ENCODE peak calls at places on chromosomes 3 and 15, in ten cellular contexts. K is GM23248, H is IMR-90, F is GM12878, I is mammary epithelial cell, Y is hepatocyte, S is PC-3, Z is HCT116, G is fibroblast of lung, X is osteoblast. D is an unnamed sample.

GRCh38 chr3:70312336-70312735 is at the start of gene MDFIC2:
- DNase-seq in K (no peak), H (no peak), F (no peak), I (no peak), Y (no peak), S (no peak), Z (no peak), G (no peak), X (peak; percentile 4), D (no peak)

GRCh38 chr3:30282052-30282708 is 324.2 kb upstream of the TGFBR2 start:
- DNase-seq in K (peak; percentile 96), H (peak; percentile 93), F (no peak), I (peak; percentile 85), Y (no peak), S (peak; percentile 89), Z (peak; percentile 91), G (peak; percentile 64), X (peak; percentile 83), D (no peak)

GRCh38 chr3:180631317-180631716 is 29.4 kb downstream of the TTC14 start:
- DNase-seq in K (peak; percentile 16), H (no peak), F (no peak), I (no peak), Y (no peak), S (no peak), Z (no peak), G (no peak), X (no peak), D (no peak)

GRCh38 chr3:164451083-164451910 is 627.0 kb downstream of the SI start:
- DNase-seq in K (peak; percentile 31), H (no peak), F (no peak), I (no peak), Y (no peak), S (no peak), Z (no peak), G (no peak), X (no peak), D (no peak)

GRCh38 chr15:26201177-26201858 is 338.2 kb upstream of the ATP10A start:
- DNase-seq in K (no peak), H (no peak), F (no peak), I (no peak), Y (no peak), S (no peak), Z (no peak), G (no peak), X (no peak), D (no peak)

GRCh38 chr15:34944946-34945345 is 24.6 kb downstream of the AQR start:
- DNase-seq in K (peak; percentile 9), H (no peak), F (no peak), I (no peak), Y (no peak), S (no peak), Z (no peak), G (no peak), X (no peak), D (no peak)

GRCh38 chr3:95750097-95750496 is 1064.3 kb upstream of the EPHA6 start:
- DNase-seq in K (no peak), H (no peak), F (no peak), I (no peak), Y (no peak), S (no peak), Z (no peak), G (no peak), X (no peak), D (no peak)

GRCh38 chr3:10339376-10339955 is 18.6 kb upstream of the SEC13 start:
- DNase-seq in K (no peak), H (no peak), F (no peak), I (no peak), Y (no peak), S (no peak), Z (no peak), G (no peak), X (peak; percentile 77), D (no peak)

DNA sequence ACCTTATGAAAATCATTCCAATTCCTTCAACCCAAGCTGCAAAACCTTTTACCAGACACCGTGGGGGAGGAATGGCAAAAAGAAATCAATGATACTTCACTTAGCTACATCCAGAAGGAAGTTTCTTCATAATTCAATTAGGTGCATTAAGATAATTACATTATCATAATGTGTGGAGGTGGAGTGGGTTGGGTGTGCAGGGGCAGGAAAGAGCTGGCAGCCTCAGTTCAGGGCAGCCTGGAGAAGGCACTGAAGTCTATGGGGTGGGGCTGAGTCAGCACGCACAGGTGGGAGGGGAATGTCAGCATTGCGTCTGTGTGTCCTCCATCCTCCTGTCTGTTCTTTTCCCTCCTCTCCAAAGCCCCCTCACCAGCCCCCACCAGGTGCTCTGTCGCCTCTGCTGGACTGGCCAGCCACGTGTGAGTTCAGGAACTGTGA is 278.8 kb downstream of the GABRG3 start:
- DNase-seq in K (no peak), H (no peak), F (no peak), I (no peak), Y (no peak), S (no peak), Z (no peak), G (no peak), X (no peak), D (no peak)
- H3K9me3 ChIP-seq in K (no peaks in the 10 kb centered on the region), H (peaks cover 38% of the 10 kb centered on the region), F (no peaks in the 10 kb centered on the region), I (peaks cover 46% of the 10 kb centered on the region), Y (no peaks in the 10 kb centered on the region), S (no peaks in the 10 kb centered on the region), Z (peaks cover 5% of the 10 kb centered on the region), G (no peaks in the 10 kb centered on the region), X (no peaks in the 10 kb centered on the region), D (no peaks in the 10 kb centered on the region)

GRCh38 chr3:112802338-112802737 is 44.3 kb downstream of the CD200R1L start:
- DNase-seq in K (no peak), H (no peak), F (no peak), I (no peak), Y (no peak), S (no peak), Z (no peak), G (no peak), X (no peak), D (no peak)

GRCh38 chr3:112794622-112795172 is 52.0 kb downstream of the CD200R1L start:
- DNase-seq in K (no peak), H (no peak), F (no peak), I (no peak), Y (peak; percentile 26), S (no peak), Z (no peak), G (no peak), X (no peak), D (no peak)

GRCh38 chr3:112803472-112803871 is 43.2 kb downstream of the CD200R1L start:
- DNase-seq in K (no peak), H (no peak), F (no peak), I (no peak), Y (no peak), S (no peak), Z (no peak), G (no peak), X (no peak), D (no peak)

DNA sequence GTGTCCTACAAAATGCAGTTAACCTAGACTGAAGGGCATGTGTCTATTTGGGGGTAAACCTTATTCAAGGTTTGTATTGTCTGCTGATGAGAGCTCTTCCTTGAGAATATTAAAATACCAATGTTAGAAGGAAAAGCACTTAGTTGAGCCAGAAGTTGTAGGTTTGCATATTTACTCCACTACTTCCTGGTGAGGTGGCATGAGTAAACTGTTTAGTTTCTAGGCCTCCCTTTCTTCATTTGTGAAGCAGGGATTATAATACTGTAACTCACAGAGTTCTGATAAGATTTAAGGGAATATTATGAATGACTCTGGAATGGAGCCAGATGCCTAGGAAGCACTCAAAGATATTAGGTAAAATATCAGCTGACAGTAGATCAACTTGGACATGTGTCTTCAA is 46.7 kb downstream of the CD200R1L start:
- DNase-seq in K (peak; percentile 38), H (peak; percentile 36), F (no peak), I (no peak), Y (no peak), S (peak; percentile 79), Z (no peak), G (no peak), X (no peak), D (no peak)
- H2AFZ ChIP-seq in K (peak overlapping the region; percentile 77), H (no peak overlapping the region), F (no peak overlapping the region), I (peak overlapping the region; percentile 16), Y (no peak overlapping the region), S (peak overlapping the region; percentile 56), Z (no peak overlapping the region), G (peak overlapping the region; percentile 27), X (peak overlapping the region; percentile 26), D (peak overlapping the region; percentile 37)

GRCh38 chr3:66898155-66898554 is 100.0 kb upstream of the KBTBD8 start:
- DNase-seq in K (no peak), H (no peak), F (no peak), I (no peak), Y (no peak), S (no peak), Z (no peak), G (no peak), X (no peak), D (peak; percentile 29)
- H3K9me3 ChIP-seq in K (no peaks in the 10 kb centered on the region), H (peaks cover 3% of the 10 kb centered on the region), F (no peaks in the 10 kb centered on the region), I (peaks cover 3% of the 10 kb centered on the region), Y (no peaks in the 10 kb centered on the region), S (no peaks in the 10 kb centered on the region), Z (no peaks in the 10 kb centered on the region), G (no peaks in the 10 kb centered on the region), X (no peaks in the 10 kb centered on the region), D (no peaks in the 10 kb centered on the region)

DNA sequence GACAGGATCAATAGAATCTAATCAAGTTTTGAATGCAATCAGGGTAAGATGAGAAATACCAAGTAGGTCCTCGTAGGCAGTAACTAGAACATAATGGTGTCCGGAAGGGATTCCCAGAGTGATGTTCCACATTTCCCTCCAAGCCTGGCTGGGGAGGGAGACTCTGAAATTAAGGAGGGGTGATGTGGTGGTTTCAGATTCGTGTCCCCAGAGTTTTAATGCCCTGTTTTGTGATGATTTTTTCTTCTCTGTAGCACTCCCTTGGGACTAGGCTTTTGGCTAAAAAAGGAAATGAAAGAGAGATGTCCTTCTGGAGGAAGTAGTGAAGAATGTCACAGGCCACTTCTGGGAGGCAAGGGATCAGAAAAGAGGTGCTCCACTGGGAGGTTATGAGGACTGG is 108.3 kb upstream of the CACNA2D3 start:
- DNase-seq in K (no peak), H (no peak), F (no peak), I (no peak), Y (no peak), S (no peak), Z (no peak), G (no peak), X (no peak), D (no peak)
- H2AFZ ChIP-seq in K (no peak overlapping the region), H (no peak overlapping the region), F (no peak overlapping the region), I (no peak overlapping the region), Y (no peak overlapping the region), S (no peak overlapping the region), Z (no peak overlapping the region), G (no peak overlapping the region), X (no peak overlapping the region), D (no peak overlapping the region)

GRCh38 chr3:138642927-138643253 is 34.3 kb downstream of the FAIM start:
- DNase-seq in K (no peak), H (no peak), F (no peak), I (no peak), Y (no peak), S (no peak), Z (no peak), G (no peak), X (no peak), D (no peak)
- H3K9me3 ChIP-seq in K (no peaks in the 10 kb centered on the region), H (peaks cover 11% of the 10 kb centered on the region), F (peaks cover 3% of the 10 kb centered on the region), I (peaks cover 4% of the 10 kb centered on the region), Y (peaks cover 15% of the 10 kb centered on the region), S (no peaks in the 10 kb centered on the region), Z (peaks cover 4% of the 10 kb centered on the region), G (no peaks in the 10 kb centered on the region), X (no peaks in the 10 kb centered on the region), D (peaks cover 4% of the 10 kb centered on the region)